ENCODE peak calls at places on chromosomes 2 and 18, in ten cellular contexts. One of them, this sample, is unnamed. For H3K9me3, the result is how much of the 10 kb centered on the place peaks cover.

GRCh38 chr2:69565431-69565839 is 78.1 kb downstream of the AAK1 start:
- DNase-seq in GM12878: peak
- DNase-seq in IMR-90: no peak
- DNase-seq in stomach: peak
- DNase-seq in A549: peak
- DNase-seq in heart left ventricle: peak
- DNase-seq in upper lobe of right lung: peak
- DNase-seq in endothelial cell of umbilical vein: peak
- DNase-seq in thoracic aorta: no peak
- DNase-seq in SK-N-SH: peak
- DNase-seq in this sample: peak

GRCh38 chr2:188978291-188979081 is 4.3 kb downstream of the COL3A1 start:
- DNase-seq in stomach: no peak
- DNase-seq in endothelial cell of umbilical vein: peak
- DNase-seq in heart left ventricle: no peak
- DNase-seq in A549: no peak
- DNase-seq in GM12878: peak
- DNase-seq in IMR-90: peak
- DNase-seq in upper lobe of right lung: no peak
- DNase-seq in thoracic aorta: no peak
- DNase-seq in SK-N-SH: no peak
- DNase-seq in this sample: peak

GRCh38 chr18:32576296-32576916 is 105.7 kb upstream of the GAREM1 start:
- DNase-seq in SK-N-SH: peak
- DNase-seq in stomach: no peak
- DNase-seq in GM12878: no peak
- DNase-seq in IMR-90: peak
- DNase-seq in endothelial cell of umbilical vein: peak
- DNase-seq in A549: no peak
- DNase-seq in thoracic aorta: no peak
- DNase-seq in heart left ventricle: no peak
- DNase-seq in upper lobe of right lung: no peak
- DNase-seq in this sample: peak

GRCh38 chr2:205427112-205427511 is 255.2 kb upstream of the NRP2 start:
- DNase-seq in IMR-90: peak
- DNase-seq in heart left ventricle: no peak
- DNase-seq in endothelial cell of umbilical vein: peak
- DNase-seq in GM12878: no peak
- DNase-seq in SK-N-SH: no peak
- DNase-seq in stomach: no peak
- DNase-seq in upper lobe of right lung: no peak
- DNase-seq in A549: no peak
- DNase-seq in thoracic aorta: no peak
- DNase-seq in this sample: no peak

GRCh38 chr2:137190411-137191190 is 425.3 kb downstream of the THSD7B start:
- DNase-seq in GM12878: no peak
- DNase-seq in SK-N-SH: peak
- DNase-seq in heart left ventricle: no peak
- DNase-seq in A549: no peak
- DNase-seq in upper lobe of right lung: no peak
- DNase-seq in IMR-90: no peak
- DNase-seq in endothelial cell of umbilical vein: no peak
- DNase-seq in stomach: no peak
- DNase-seq in thoracic aorta: no peak
- DNase-seq in this sample: peak

GRCh38 chr2:99337931-99338580 is 867 bp downstream of the EIF5B start:
- DNase-seq in stomach: no peak
- DNase-seq in SK-N-SH: peak
- DNase-seq in heart left ventricle: no peak
- DNase-seq in GM12878: no peak
- DNase-seq in IMR-90: peak
- DNase-seq in thoracic aorta: no peak
- DNase-seq in upper lobe of right lung: no peak
- DNase-seq in endothelial cell of umbilical vein: peak
- DNase-seq in A549: peak
- DNase-seq in this sample: peak

GRCh38 chr2:46813046-46813445 is 102.6 kb downstream of the MCFD2 start:
- DNase-seq in stomach: no peak
- DNase-seq in GM12878: no peak
- DNase-seq in upper lobe of right lung: no peak
- DNase-seq in thoracic aorta: peak
- DNase-seq in A549: no peak
- DNase-seq in endothelial cell of umbilical vein: peak
- DNase-seq in IMR-90: peak
- DNase-seq in SK-N-SH: peak
- DNase-seq in heart left ventricle: peak
- DNase-seq in this sample: peak

GRCh38 chr2:236545814-236546480 is 23.7 kb upstream of the ACKR3 start:
- DNase-seq in GM12878: peak
- DNase-seq in IMR-90: no peak
- DNase-seq in thoracic aorta: no peak
- DNase-seq in endothelial cell of umbilical vein: no peak
- DNase-seq in heart left ventricle: no peak
- DNase-seq in A549: no peak
- DNase-seq in stomach: no peak
- DNase-seq in upper lobe of right lung: no peak
- DNase-seq in SK-N-SH: no peak
- DNase-seq in this sample: peak

GRCh38 chr2:66849128-66849527 is 414.2 kb downstream of the MEIS1 start:
- DNase-seq in A549: no peak
- DNase-seq in stomach: no peak
- DNase-seq in GM12878: no peak
- DNase-seq in IMR-90: no peak
- DNase-seq in upper lobe of right lung: no peak
- DNase-seq in SK-N-SH: no peak
- DNase-seq in endothelial cell of umbilical vein: no peak
- DNase-seq in heart left ventricle: peak
- DNase-seq in thoracic aorta: no peak
- DNase-seq in this sample: no peak

GRCh38 chr2:26976242-26976641 is 5.8 kb downstream of the MAPRE3 start:
- DNase-seq in heart left ventricle: no peak
- DNase-seq in thoracic aorta: no peak
- DNase-seq in upper lobe of right lung: no peak
- DNase-seq in GM12878: no peak
- DNase-seq in endothelial cell of umbilical vein: no peak
- DNase-seq in SK-N-SH: no peak
- DNase-seq in IMR-90: peak
- DNase-seq in A549: no peak
- DNase-seq in stomach: no peak
- DNase-seq in this sample: peak

GRCh38 chr18:48605408-48605845 is 66.6 kb downstream of the CTIF start:
- DNase-seq in IMR-90: peak
- DNase-seq in heart left ventricle: no peak
- DNase-seq in stomach: no peak
- DNase-seq in endothelial cell of umbilical vein: peak
- DNase-seq in thoracic aorta: no peak
- DNase-seq in upper lobe of right lung: no peak
- DNase-seq in GM12878: peak
- DNase-seq in A549: no peak
- DNase-seq in SK-N-SH: peak
- DNase-seq in this sample: peak

DNA sequence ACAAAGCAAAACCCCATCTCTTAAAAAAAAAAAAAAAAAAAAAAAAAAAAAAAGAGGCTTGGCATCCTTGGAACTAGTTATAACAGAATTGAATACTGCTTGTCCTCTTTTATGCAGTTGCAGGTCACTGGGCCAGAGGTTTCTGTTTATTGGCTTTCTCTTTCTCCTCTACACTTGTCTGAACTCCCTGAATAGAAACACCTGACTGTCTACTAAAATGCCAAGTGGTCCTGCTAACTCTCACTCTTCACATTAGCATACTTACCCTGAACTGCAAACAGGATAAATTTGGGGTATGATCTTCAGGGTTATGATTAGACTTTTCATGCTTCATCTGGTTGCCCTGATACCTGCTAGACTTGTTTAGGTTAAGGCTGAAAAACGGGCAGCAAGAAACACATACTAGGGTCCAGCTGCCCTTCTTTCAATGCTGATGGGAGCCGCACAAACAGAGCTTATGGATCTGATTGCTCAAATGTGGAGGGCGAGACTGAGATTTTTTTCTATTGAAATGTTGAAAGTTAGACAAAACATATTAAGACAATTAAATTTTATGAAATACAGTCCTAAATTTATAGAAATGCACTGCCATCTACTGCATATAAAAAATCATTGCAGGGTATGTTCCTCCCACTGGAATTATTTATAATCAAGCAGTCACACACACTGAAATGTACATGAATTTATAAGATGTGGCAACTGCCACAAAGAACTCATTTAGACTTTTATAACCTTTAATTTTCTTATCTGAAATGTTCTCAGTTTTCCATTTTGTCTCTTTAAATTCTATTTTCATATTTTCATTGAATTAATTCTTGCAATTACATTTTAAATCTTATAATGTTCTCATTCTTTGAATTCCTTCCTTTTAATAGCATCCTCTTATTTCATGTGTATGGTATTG is 40.8 kb downstream of the GTF3C3 start:
- DNase-seq in endothelial cell of umbilical vein: peak
- DNase-seq in A549: no peak
- DNase-seq in heart left ventricle: no peak
- DNase-seq in thoracic aorta: no peak
- DNase-seq in stomach: no peak
- DNase-seq in GM12878: no peak
- DNase-seq in upper lobe of right lung: no peak
- DNase-seq in IMR-90: peak
- DNase-seq in SK-N-SH: peak
- DNase-seq in this sample: peak
- TF ChIP-seq CTCF in endothelial cell of umbilical vein: peak
- TF ChIP-seq CTCF in A549: peak
- TF ChIP-seq CTCF in heart left ventricle: peak
- TF ChIP-seq CTCF in thoracic aorta: peak
- TF ChIP-seq CTCF in stomach: no peak
- TF ChIP-seq CTCF in GM12878: peak
- TF ChIP-seq CTCF in upper lobe of right lung: peak
- TF ChIP-seq CTCF in IMR-90: peak
- TF ChIP-seq CTCF in SK-N-SH: peak
- TF ChIP-seq CTCF in this sample: peak

DNA sequence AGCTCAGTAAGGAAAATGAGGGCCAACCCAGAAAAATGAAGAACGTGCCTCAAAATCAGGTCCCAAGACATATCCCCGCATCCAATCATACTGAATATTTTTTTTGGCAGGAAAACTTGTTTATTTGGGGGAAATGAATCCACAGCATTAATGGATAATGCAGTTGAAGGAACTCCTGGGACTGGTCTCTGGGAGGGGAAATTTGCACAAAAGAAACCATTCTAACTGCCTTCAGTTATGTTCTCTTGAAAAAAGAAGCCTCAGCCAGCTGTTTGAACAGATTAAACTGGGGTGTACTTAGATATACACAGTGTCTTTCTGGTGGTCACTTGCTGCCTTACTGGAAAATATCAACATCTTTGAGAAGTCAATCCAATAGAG is 61.3 kb downstream of the SPRED2 start:
- DNase-seq in thoracic aorta: no peak
- DNase-seq in upper lobe of right lung: no peak
- DNase-seq in GM12878: no peak
- DNase-seq in endothelial cell of umbilical vein: no peak
- DNase-seq in A549: no peak
- DNase-seq in stomach: no peak
- DNase-seq in IMR-90: no peak
- DNase-seq in heart left ventricle: no peak
- DNase-seq in SK-N-SH: no peak
- DNase-seq in this sample: no peak
- H3K27ac ChIP-seq in thoracic aorta: no peak
- H3K27ac ChIP-seq in upper lobe of right lung: no peak
- H3K27ac ChIP-seq in GM12878: no peak
- H3K27ac ChIP-seq in endothelial cell of umbilical vein: no peak
- H3K27ac ChIP-seq in A549: no peak
- H3K27ac ChIP-seq in stomach: peak
- H3K27ac ChIP-seq in IMR-90: peak
- H3K27ac ChIP-seq in heart left ventricle: peak
- H3K27ac ChIP-seq in SK-N-SH: no peak
- H3K27ac ChIP-seq in this sample: no peak

DNA sequence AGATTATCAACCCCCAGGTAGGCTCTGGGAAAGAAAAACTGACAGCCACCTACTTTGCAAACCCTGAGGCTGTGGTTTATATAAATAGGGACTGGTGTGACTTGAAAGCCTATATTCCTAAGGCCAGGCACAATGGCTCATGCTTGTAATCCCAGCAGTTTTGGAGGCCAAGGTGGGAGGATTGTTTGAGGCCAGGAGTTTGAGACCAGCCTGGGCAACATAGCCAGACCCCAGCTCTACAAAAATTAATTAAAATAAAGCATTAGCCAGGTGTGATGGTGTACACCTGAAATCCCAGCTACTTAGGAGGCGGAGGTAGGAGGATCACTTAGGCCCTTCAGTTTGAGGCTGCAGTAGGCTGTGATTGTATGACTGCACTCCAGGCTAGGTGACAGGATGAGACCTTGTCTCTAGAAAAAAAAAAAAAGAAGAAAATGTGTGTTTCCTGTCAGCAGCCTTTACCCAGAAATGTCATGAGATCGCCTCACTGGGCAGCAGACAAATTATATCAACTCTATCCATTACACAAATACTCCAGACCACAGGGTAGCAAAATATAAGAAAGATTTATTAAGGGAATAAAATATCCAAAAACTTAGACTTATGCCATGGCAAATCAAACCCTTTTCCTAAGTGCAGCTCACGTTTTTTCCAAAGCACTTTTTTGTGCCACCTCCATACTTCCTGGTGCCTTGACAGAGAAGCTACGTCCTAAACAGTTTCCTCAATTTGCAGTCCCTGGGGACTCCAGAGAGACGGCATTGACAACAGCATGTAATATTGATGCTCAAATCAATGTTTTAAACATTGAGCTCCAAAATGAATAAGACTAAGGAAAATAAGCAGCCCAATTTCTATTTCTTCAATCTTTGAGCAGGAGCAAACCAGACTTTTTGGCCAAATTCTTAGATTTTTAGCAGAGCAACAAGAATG is 190.8 kb upstream of the NDUFV2 start:
- DNase-seq in A549: no peak
- DNase-seq in thoracic aorta: no peak
- DNase-seq in endothelial cell of umbilical vein: no peak
- DNase-seq in heart left ventricle: no peak
- DNase-seq in stomach: no peak
- DNase-seq in IMR-90: no peak
- DNase-seq in SK-N-SH: no peak
- DNase-seq in upper lobe of right lung: no peak
- DNase-seq in GM12878: no peak
- DNase-seq in this sample: no peak
- H3K9me3 ChIP-seq in A549: under half
- H3K9me3 ChIP-seq in thoracic aorta: under half
- H3K9me3 ChIP-seq in endothelial cell of umbilical vein: under half
- H3K9me3 ChIP-seq in heart left ventricle: under half
- H3K9me3 ChIP-seq in stomach: under half
- H3K9me3 ChIP-seq in IMR-90: under half
- H3K9me3 ChIP-seq in SK-N-SH: under half
- H3K9me3 ChIP-seq in upper lobe of right lung: under half
- H3K9me3 ChIP-seq in GM12878: under half
- H3K9me3 ChIP-seq in this sample: under half

DNA sequence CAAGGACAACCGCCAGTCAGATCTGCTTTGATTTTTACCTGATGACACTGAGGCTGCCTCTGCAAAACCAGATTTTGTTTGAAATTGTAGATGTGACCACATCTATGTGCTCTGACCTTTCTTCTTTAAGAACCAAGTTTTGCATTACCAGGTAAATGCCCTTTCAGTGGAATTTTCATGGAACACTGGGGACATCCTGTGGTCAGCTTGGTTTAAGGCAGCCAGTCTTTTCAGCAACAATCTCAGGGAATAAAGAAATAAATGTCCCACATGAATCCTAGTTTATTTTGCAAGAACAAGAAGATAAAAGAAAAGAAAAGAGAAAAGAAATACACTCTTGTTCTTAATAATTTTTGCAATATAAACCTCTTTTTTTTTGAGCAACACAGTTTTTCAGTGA is 90.6 kb downstream of the POU3F3 start:
- DNase-seq in GM12878: no peak
- DNase-seq in upper lobe of right lung: no peak
- DNase-seq in endothelial cell of umbilical vein: no peak
- DNase-seq in stomach: no peak
- DNase-seq in thoracic aorta: no peak
- DNase-seq in heart left ventricle: no peak
- DNase-seq in SK-N-SH: peak
- DNase-seq in IMR-90: no peak
- DNase-seq in A549: peak
- DNase-seq in this sample: peak
- TF ChIP-seq CTCF in GM12878: peak
- TF ChIP-seq CTCF in upper lobe of right lung: peak
- TF ChIP-seq CTCF in endothelial cell of umbilical vein: no peak
- TF ChIP-seq CTCF in stomach: no peak
- TF ChIP-seq CTCF in thoracic aorta: peak
- TF ChIP-seq CTCF in heart left ventricle: peak
- TF ChIP-seq CTCF in SK-N-SH: peak
- TF ChIP-seq CTCF in IMR-90: peak
- TF ChIP-seq CTCF in A549: peak
- TF ChIP-seq CTCF in this sample: no peak